ENCODE peak calls at places on chromosomes 6 and 20, in five cellular contexts. H, O, I, C and Y are unnamed samples.

GRCh38 chr6:22062807-22063408 is 233.9 kb downstream of the PRL start:
- DNase-seq in O (no peak), I (no peak), C (no peak), H (no peak), Y (no peak)

GRCh38 chr6:11810854-11811643 is 32.4 kb upstream of the ADTRP start:
- DNase-seq in I (no peak), O (no peak), C (no peak), H (no peak), Y (no peak)

GRCh38 chr6:160127270-160128124 is 5.9 kb downstream of the SLC22A1 start:
- DNase-seq in H (no peak), C (no peak), O (no peak), I (no peak), Y (no peak)

GRCh38 chr6:29011276-29011734 is 6.2 kb upstream of the ZNF311 start:
- DNase-seq in I (peak), O (peak), C (no peak), H (no peak), Y (peak)

GRCh38 chr6:159217595-159218275 is 48.5 kb downstream of the FNDC1 start:
- DNase-seq in H (peak), I (peak), O (no peak), C (no peak), Y (peak)

GRCh38 chr20:49620364-49621240 is 52.7 kb upstream of the PTGIS start:
- DNase-seq in O (no peak), H (no peak), I (no peak), C (no peak), Y (no peak)

GRCh38 chr6:79538481-79538971 is 1.3 kb upstream of the LCA5 start:
- DNase-seq in H (no peak), I (no peak), C (no peak), O (no peak), Y (no peak)

GRCh38 chr6:148999501-148999900 is 252.7 kb downstream of the UST start:
- DNase-seq in C (no peak), H (no peak), I (no peak), O (no peak), Y (no peak)

GRCh38 chr6:112931835-112932234 is 584.7 kb downstream of the RFPL4B start:
- DNase-seq in C (no peak), H (no peak), O (no peak), I (no peak), Y (no peak)

GRCh38 chr20:58638467-58639181 is 12.5 kb upstream of the STX16 start:
- DNase-seq in H (no peak), I (no peak), C (no peak), O (peak), Y (no peak)

GRCh38 chr6:169984181-169985120 is 233.0 kb downstream of the ERMARD start:
- DNase-seq in O (no peak), C (no peak), H (no peak), I (no peak), Y (no peak)

GRCh38 chr6:166112580-166112979 is 55.1 kb downstream of the TBXT start:
- DNase-seq in C (no peak), I (peak), O (no peak), H (no peak), Y (no peak)

GRCh38 chr6:41728073-41728936 is 7.1 kb downstream of the TFEB start:
- DNase-seq in I (peak), C (peak), O (no peak), H (peak), Y (no peak)

GRCh38 chr6:40906759-40907158 is 132.3 kb downstream of the UNC5CL start:
- DNase-seq in H (no peak), C (no peak), O (no peak), I (no peak), Y (no peak)

GRCh38 chr6:15242937-15243614 is 2.8 kb upstream of the JARID2 start:
- DNase-seq in C (no peak), O (no peak), H (no peak), I (no peak), Y (no peak)

GRCh38 chr6:25835442-25836283 is 3.8 kb upstream of the SLC17A1 start:
- DNase-seq in C (no peak), I (peak), O (no peak), H (no peak), Y (no peak)

GRCh38 chr20:19292254-19292653 is 79.8 kb downstream of the SLC24A3 start:
- DNase-seq in H (no peak), O (no peak), C (no peak), I (no peak), Y (no peak)

GRCh38 chr6:118896339-118897136 is 2.6 kb downstream of the ASF1A start:
- DNase-seq in H (no peak), C (no peak), O (no peak), I (peak), Y (no peak)

GRCh38 chr20:34553366-34553867 is 5.1 kb upstream of the MAP1LC3A start:
- DNase-seq in I (no peak), O (no peak), H (no peak), C (no peak), Y (no peak)

GRCh38 chr6:170510631-170511030 is 42.5 kb downstream of the PSMB1 start:
- DNase-seq in I (no peak), C (no peak), H (no peak), O (no peak), Y (no peak)

GRCh38 chr20:33835773-33836172 is 24.6 kb downstream of the CHMP4B start:
- DNase-seq in H (no peak), I (no peak), C (peak), O (peak), Y (no peak)

GRCh38 chr6:22145823-22146379 is 150.9 kb downstream of the PRL start:
- DNase-seq in C (peak), H (peak), I (peak), O (peak), Y (no peak)

GRCh38 chr6:84284428-84285033 is 57.1 kb upstream of the CEP162 start:
- DNase-seq in H (no peak), I (peak), C (no peak), O (no peak), Y (no peak)

GRCh38 chr6:15465212-15465611 is 197.6 kb downstream of the DTNBP1 start:
- DNase-seq in C (no peak), O (no peak), I (no peak), H (no peak), Y (no peak)

GRCh38 chr6:41733707-41734665 is 1.4 kb downstream of the TFEB start:
- DNase-seq in O (peak), H (peak), I (peak), C (peak), Y (peak)

GRCh38 chr6:10465633-10466499 is 51.0 kb upstream of the TFAP2A start:
- DNase-seq in C (peak), O (no peak), H (no peak), I (peak), Y (peak)

GRCh38 chr6:23390221-23390620 is 735.8 kb upstream of the NRSN1 start:
- DNase-seq in I (no peak), H (no peak), O (no peak), C (no peak), Y (no peak)

GRCh38 chr20:5056801-5057599 is 55.7 kb upstream of the SLC23A2 start:
- DNase-seq in H (peak), I (no peak), C (peak), O (no peak), Y (peak)

GRCh38 chr6:93194480-93194879 is 224.9 kb downstream of the EPHA7 start:
- DNase-seq in H (no peak), I (no peak), C (no peak), O (no peak), Y (no peak)

GRCh38 chr20:52105573-52106422 is 85.8 kb downstream of the ZFP64 start:
- DNase-seq in O (no peak), I (peak), H (no peak), C (no peak), Y (peak)

GRCh38 chr6:13872681-13873080 is 52.1 kb upstream of the RNF182 start:
- DNase-seq in I (no peak), H (no peak), O (no peak), C (no peak), Y (no peak)

GRCh38 chr6:13874191-13874549 is 50.6 kb upstream of the RNF182 start:
- DNase-seq in C (no peak), H (no peak), I (no peak), O (no peak), Y (no peak)

GRCh38 chr6:13870185-13870584 is 54.6 kb upstream of the RNF182 start:
- DNase-seq in H (no peak), O (no peak), I (no peak), C (no peak), Y (no peak)

GRCh38 chr6:13877116-13877515 is 47.6 kb upstream of the RNF182 start:
- DNase-seq in I (no peak), O (no peak), C (no peak), H (no peak), Y (no peak)

GRCh38 chr6:13873288-13874190 is 51.2 kb upstream of the RNF182 start:
- DNase-seq in C (peak), I (peak), O (peak), H (no peak), Y (peak)
- TF ChIP-seq CTCF in C (peak), I (peak), O (peak), H (peak), Y (peak)

GRCh38 chr20:41353530-41353929 is 12.9 kb downstream of the LPIN3 start:
- DNase-seq in I (no peak), H (no peak), C (no peak), O (no peak), Y (no peak)

GRCh38 chr20:41349943-41350342 is 9.3 kb downstream of the LPIN3 start:
- DNase-seq in I (no peak), H (no peak), O (no peak), C (no peak), Y (no peak)

GRCh38 chr20:41352666-41353065 is 12.0 kb downstream of the LPIN3 start:
- DNase-seq in I (no peak), C (no peak), O (no peak), H (no peak), Y (no peak)

GRCh38 chr20:41349266-41349665 is 8.6 kb downstream of the LPIN3 start:
- DNase-seq in I (no peak), C (no peak), H (no peak), O (no peak), Y (no peak)

DNA sequence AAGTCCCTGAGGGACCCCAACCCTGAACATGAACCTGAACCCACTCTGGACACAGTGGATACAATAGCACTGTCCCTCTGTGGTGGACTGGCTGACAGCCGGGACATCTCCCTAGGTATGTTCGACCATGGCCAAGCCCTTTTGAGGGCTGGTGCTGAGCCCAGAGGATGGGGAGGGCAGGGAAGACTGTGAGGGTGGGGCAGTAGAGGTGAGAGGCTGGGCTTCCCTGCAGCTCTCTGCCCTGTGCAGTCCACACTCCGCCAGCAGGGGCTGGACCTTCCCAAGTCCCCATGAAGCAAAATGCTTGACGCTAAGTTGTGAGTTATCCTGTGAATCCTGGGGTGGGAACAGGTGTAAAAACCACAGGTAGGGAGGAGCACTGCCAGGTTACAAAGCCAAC is 11.5 kb downstream of the LPIN3 start:
- DNase-seq in O (no peak), I (no peak), H (no peak), C (no peak), Y (no peak)
- TF ChIP-seq CTCF in O (no peak), I (no peak), H (no peak), C (no peak), Y (no peak)

GRCh38 chr6:54874349-54875048 is 27.9 kb downstream of the FAM83B start:
- DNase-seq in H (no peak), O (no peak), C (no peak), I (no peak), Y (no peak)
- TF ChIP-seq CTCF in H (no peak), O (no peak), C (no peak), I (no peak), Y (no peak)

DNA sequence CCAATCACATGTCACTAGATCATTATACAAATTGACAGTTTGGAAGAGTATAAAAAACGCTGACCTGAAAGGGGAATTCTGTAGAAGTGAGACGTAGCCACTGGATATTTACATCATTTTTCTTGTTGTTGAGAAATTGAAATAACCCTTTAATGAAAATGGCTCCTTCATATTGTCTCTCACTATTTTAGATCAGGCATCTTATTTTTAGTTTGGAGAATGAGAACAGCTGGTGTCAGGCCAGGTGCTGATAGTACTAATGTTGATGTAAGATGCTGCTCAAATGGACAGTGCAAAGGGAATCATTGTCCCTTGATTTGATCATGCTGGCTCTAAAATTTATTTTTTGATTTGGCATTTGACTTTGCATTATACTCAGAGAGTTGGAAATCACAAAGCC is 17.4 kb downstream of the NKAIN2 start:
- DNase-seq in O (no peak), C (no peak), H (no peak), I (no peak), Y (no peak)
- TF ChIP-seq CTCF in O (no peak), C (no peak), H (no peak), I (no peak), Y (no peak)

DNA sequence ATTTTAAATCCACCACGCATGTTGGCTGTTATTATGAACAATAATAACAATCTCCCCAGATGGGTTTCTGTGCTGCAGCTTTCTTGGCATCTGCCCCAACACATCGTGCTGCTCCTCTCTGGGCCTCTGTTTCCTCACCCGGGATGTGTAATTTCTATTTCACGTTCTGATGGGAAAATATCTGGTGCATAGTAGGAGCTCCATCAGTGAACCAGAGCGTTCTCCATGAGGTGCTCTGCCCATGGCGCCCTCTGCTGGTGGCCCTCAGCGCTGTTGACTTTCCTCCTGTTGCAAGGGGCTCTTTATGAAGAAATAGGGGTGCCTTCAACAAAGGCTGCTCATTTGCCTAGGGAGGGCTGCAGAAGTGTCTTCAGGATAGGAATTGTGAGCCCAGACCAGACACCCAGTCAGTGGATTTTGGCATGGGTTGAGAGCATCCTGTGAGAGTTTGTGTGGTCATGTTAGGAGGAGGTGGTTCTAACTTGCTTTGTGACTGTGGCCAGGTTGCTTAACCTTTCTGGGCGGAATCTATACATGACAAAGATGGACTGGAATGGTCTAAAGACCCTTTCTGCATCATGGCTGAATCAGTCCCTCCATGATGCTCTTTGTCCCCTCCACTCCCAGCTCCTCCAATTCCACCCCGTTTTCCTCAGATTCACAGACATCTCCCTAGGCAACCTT is 8.1 kb downstream of the SCRT2 start:
- DNase-seq in C (peak), I (peak), O (no peak), H (peak), Y (peak)
- TF ChIP-seq CTCF in C (peak), I (peak), O (peak), H (peak), Y (peak)

GRCh38 chr6:104003803-104004516 is 855.8 kb downstream of the HACE1 start:
- DNase-seq in O (no peak), I (no peak), H (no peak), C (no peak), Y (no peak)
- TF ChIP-seq CTCF in O (no peak), I (peak), H (no peak), C (no peak), Y (peak)

GRCh38 chr6:156776470-156776840 is 723 bp upstream of the ARID1B start:
- DNase-seq in O (no peak), C (peak), I (peak), H (no peak), Y (no peak)

GRCh38 chr6:156773476-156773875 is 3.7 kb upstream of the ARID1B start:
- DNase-seq in O (no peak), I (no peak), C (no peak), H (no peak), Y (no peak)

GRCh38 chr6:156773935-156774871 is 3.0 kb upstream of the ARID1B start:
- DNase-seq in H (no peak), C (no peak), O (no peak), I (no peak), Y (no peak)

GRCh38 chr6:156775717-156776116 is 1.5 kb upstream of the ARID1B start:
- DNase-seq in C (no peak), O (no peak), I (no peak), H (no peak), Y (no peak)

DNA sequence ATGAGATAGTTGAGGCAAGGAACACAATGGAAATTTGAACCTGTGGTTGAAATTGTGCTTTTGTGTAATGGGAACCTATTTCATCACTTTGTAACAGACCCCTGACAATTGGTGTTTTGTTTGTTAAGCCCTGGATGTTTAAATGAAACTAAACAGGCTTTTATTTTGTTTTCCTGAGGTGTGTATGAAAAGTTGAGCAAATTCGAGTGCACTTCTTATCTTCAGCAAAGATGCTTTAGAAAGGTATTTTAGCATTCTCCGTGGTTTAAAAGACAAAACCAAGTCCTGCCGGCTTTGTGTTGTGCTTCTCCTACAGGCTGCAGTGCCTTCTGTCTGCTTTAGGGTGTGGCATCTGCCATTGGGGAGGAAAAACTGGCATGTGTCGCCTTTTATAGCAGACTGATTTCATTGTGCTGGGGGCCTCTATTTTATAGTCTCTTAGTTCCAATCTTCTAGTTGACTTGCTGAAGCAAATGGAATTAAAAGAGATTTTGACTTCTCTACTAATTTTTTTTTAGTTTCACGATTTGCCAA is 2.2 kb upstream of the ARID1B start:
- DNase-seq in I (no peak), O (no peak), C (peak), H (no peak), Y (no peak)
- TF ChIP-seq CTCF in I (no peak), O (no peak), C (no peak), H (no peak), Y (no peak)